ENCODE peak calls at places on chromosomes 3 and 15, in six cellular contexts. M is neuronal stem cell, R is heart left ventricle, K is cardiac muscle cell, S is lower lobe of right lung, X is breast epithelium. P is an unnamed sample.

GRCh38 chr15:58146734-58147133 is 8.6 kb downstream of the AQP9 start:
- DNase-seq in M (no peak), R (no peak), K (peak; percentile 19), S (no peak), X (no peak), P (no peak)

GRCh38 chr15:101318810-101319200 is 23.8 kb upstream of the SNRPA1 start:
- DNase-seq in M (no peak), R (no peak), K (no peak), S (no peak), X (no peak), P (no peak)

GRCh38 chr3:47825590-47825989 is 22.7 kb downstream of the DHX30 start:
- DNase-seq in M (no peak), R (no peak), K (no peak), S (no peak), X (no peak), P (peak; percentile 58)

GRCh38 chr3:40124918-40125317 is 184.6 kb upstream of the EIF1B start:
- DNase-seq in M (no peak), R (no peak), K (no peak), S (no peak), X (no peak), P (no peak)

GRCh38 chr3:8987673-8988655 is 24.7 kb upstream of the RAD18 start:
- DNase-seq in M (peak; percentile 65), R (peak; percentile 55), K (peak; percentile 74), S (peak; percentile 71), X (no peak), P (peak; percentile 91)

GRCh38 chr3:60294181-60294580 is 957.1 kb downstream of the FHIT start:
- DNase-seq in M (no peak), R (no peak), K (peak; percentile 74), S (no peak), X (no peak), P (no peak)

GRCh38 chr3:197443506-197443905 is 112.3 kb downstream of the BDH1 start:
- DNase-seq in M (no peak), R (no peak), K (no peak), S (no peak), X (no peak), P (no peak)

GRCh38 chr15:69300129-69300588 is 1.4 kb downstream of the PAQR5 start:
- DNase-seq in M (no peak), R (no peak), K (no peak), S (no peak), X (no peak), P (peak; percentile 77)

GRCh38 chr3:97863025-97863424 is 41.2 kb downstream of the CRYBG3 start:
- DNase-seq in M (no peak), R (no peak), K (peak; percentile 1), S (no peak), X (no peak), P (no peak)

GRCh38 chr15:68583321-68583720 is 4.5 kb downstream of the CORO2B start:
- DNase-seq in M (no peak), R (no peak), K (no peak), S (no peak), X (no peak), P (no peak)

GRCh38 chr15:71780349-71780976 is 29.9 kb upstream of the NR2E3 start:
- DNase-seq in M (peak; percentile 41), R (no peak), K (peak; percentile 79), S (no peak), X (no peak), P (peak; percentile 88)

GRCh38 chr3:72490688-72491430 is 357.4 kb downstream of the SHQ1 start:
- DNase-seq in M (no peak), R (no peak), K (no peak), S (no peak), X (no peak), P (peak; percentile 44)

GRCh38 chr3:172101107-172101506 is 61.7 kb downstream of the FNDC3B start:
- DNase-seq in M (no peak), R (no peak), K (no peak), S (no peak), X (no peak), P (no peak)

GRCh38 chr3:126731044-126731443 is 27.0 kb downstream of the CHCHD6 start:
- DNase-seq in M (no peak), R (no peak), K (no peak), S (no peak), X (no peak), P (no peak)

GRCh38 chr3:165195628-165196576 is at the start of gene SLITRK3:
- DNase-seq in M (peak; percentile 40), R (no peak), K (no peak), S (no peak), X (no peak), P (peak; percentile 71)

GRCh38 chr3:191499307-191500125 is 38.6 kb downstream of the PYDC2 start:
- DNase-seq in M (no peak), R (peak; percentile 20), K (peak; percentile 58), S (no peak), X (no peak), P (peak; percentile 42)

DNA sequence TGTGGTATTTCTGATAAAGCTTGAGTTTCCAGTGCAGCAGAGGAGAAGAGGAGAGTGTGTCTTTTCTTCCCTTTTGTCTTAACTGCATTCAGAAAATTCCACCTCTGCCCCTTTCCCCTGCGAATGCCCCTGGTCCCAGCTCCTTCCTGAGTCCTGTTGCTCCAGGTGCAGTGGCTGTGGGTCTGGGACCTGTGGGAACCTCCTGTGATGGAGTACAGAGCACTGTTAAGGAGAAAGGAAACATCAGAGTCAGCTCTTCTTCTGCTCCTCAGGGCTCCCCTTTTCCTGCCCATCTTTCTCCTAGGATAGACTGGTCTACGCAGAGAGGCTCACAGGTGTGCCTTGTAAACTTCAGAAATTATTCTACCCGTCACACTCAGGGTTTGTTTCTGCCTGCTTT is 165.8 kb upstream of the ROPN1 start:
- DNase-seq in M (no peak), R (no peak), K (no peak), S (no peak), X (no peak), P (no peak)
- H3K4me3 ChIP-seq in M (no peak overlapping the region), R (no peak overlapping the region), K (no peak overlapping the region), S (no peak overlapping the region), X (no peak overlapping the region), P (no peak overlapping the region)

GRCh38 chr15:37095197-37095992 is 5.0 kb downstream of the MEIS2 start:
- DNase-seq in M (peak; percentile 43), R (no peak), K (no peak), S (no peak), X (no peak), P (peak; percentile 90)

GRCh38 chr15:37095993-37096877 is 4.1 kb downstream of the MEIS2 start:
- DNase-seq in M (peak; percentile 17), R (no peak), K (peak; percentile 68), S (no peak), X (no peak), P (peak; percentile 54)

GRCh38 chr15:37094542-37095196 is 5.7 kb downstream of the MEIS2 start:
- DNase-seq in M (peak; percentile 30), R (no peak), K (no peak), S (no peak), X (no peak), P (no peak)

GRCh38 chr15:37098468-37099320 is 1.7 kb downstream of the MEIS2 start:
- DNase-seq in M (peak; percentile 31), R (peak; percentile 46), K (no peak), S (no peak), X (no peak), P (peak; percentile 81)

GRCh38 chr15:37096878-37097568 is 3.3 kb downstream of the MEIS2 start:
- DNase-seq in M (peak; percentile 53), R (no peak), K (peak; percentile 47), S (no peak), X (no peak), P (peak; percentile 51)
- H3K27me3 ChIP-seq in M (no peaks in the 10 kb centered on the region), R (peaks cover 25% of the 10 kb centered on the region), K (no peaks in the 10 kb centered on the region), S (peaks cover 9% of the 10 kb centered on the region), X (no peaks in the 10 kb centered on the region), P (peaks cover 79% of the 10 kb centered on the region)

GRCh38 chr15:61083781-61084134 is 145.3 kb downstream of the RORA start:
- DNase-seq in M (no peak), R (no peak), K (no peak), S (no peak), X (no peak), P (no peak)

GRCh38 chr15:61081028-61081322 is 148.1 kb downstream of the RORA start:
- DNase-seq in M (no peak), R (no peak), K (no peak), S (no peak), X (no peak), P (no peak)

GRCh38 chr15:61084944-61085367 is 144.1 kb downstream of the RORA start:
- DNase-seq in M (peak; percentile 24), R (peak; percentile 25), K (peak; percentile 26), S (no peak), X (no peak), P (peak; percentile 63)

GRCh38 chr15:61084502-61084901 is 144.6 kb downstream of the RORA start:
- DNase-seq in M (no peak), R (no peak), K (no peak), S (no peak), X (no peak), P (no peak)

GRCh38 chr15:61083081-61083780 is 145.9 kb downstream of the RORA start:
- DNase-seq in M (no peak), R (no peak), K (no peak), S (no peak), X (no peak), P (no peak)
- H3K4me3 ChIP-seq in M (no peak overlapping the region), R (no peak overlapping the region), K (no peak overlapping the region), S (no peak overlapping the region), X (no peak overlapping the region), P (no peak overlapping the region)

GRCh38 chr15:66235866-66236265 is 17.7 kb downstream of the MEGF11 start:
- DNase-seq in M (no peak), R (no peak), K (no peak), S (no peak), X (no peak), P (no peak)
- H3K27me3 ChIP-seq in M (peaks cover 47% of the 10 kb centered on the region), R (peaks cover 9% of the 10 kb centered on the region), K (peaks cover 3% of the 10 kb centered on the region), S (no peaks in the 10 kb centered on the region), X (no peaks in the 10 kb centered on the region), P (peaks cover 2% of the 10 kb centered on the region)

GRCh38 chr3:184954251-184954650 is 142.3 kb downstream of the VPS8 start:
- DNase-seq in M (no peak), R (peak; percentile 19), K (peak; percentile 10), S (no peak), X (no peak), P (no peak)
- H3K4me3 ChIP-seq in M (no peak overlapping the region), R (no peak overlapping the region), K (no peak overlapping the region), S (no peak overlapping the region), X (no peak overlapping the region), P (no peak overlapping the region)